ENCODE peak calls at places on chromosomes 13 and 19, in four cellular contexts. F is stimulated activated naive B cell treated with anti-CD40 and anti-IgM and Interleukin-4, amounts not matched to agents 10 μg/mL and 1 μg/mL and 100 μg/mL, for 72 hours; D is CD4-positive, alpha-beta memory T cell; Z is caudate nucleus. R is an unnamed sample.

GRCh38 chr19:45553464-45553863 is 31.1 kb downstream of the OPA3 start:
- DNase-seq in F (no peak), D (no peak), Z (no peak), R (no peak)

GRCh38 chr19:8097198-8097597 is 44.6 kb downstream of the CCL25 start:
- DNase-seq in F (no peak), D (no peak), Z (no peak), R (no peak)

GRCh38 chr19:2478324-2478755 is 2.4 kb downstream of the GADD45B start:
- DNase-seq in F (peak), D (peak), Z (no peak), R (no peak)

GRCh38 chr19:570315-570714 is 2.1 kb upstream of the BSG start:
- DNase-seq in F (no peak), D (no peak), Z (no peak), R (no peak)

GRCh38 chr13:29713841-29714240 is 118.4 kb upstream of the SLC7A1 start:
- DNase-seq in F (no peak), D (no peak), Z (no peak), R (no peak)

GRCh38 chr19:44496711-44497110 is 3.6 kb downstream of the ZNF180 start:
- DNase-seq in F (no peak), D (no peak), Z (no peak), R (no peak)

GRCh38 chr13:35917252-35917941 is 213.8 kb downstream of the DCLK1 start:
- DNase-seq in F (no peak), D (no peak), Z (no peak), R (no peak)

GRCh38 chr19:35045667-35046300 is 4.3 kb downstream of the HPN start:
- DNase-seq in F (peak), D (peak), Z (peak), R (peak)

GRCh38 chr19:7926021-7926726 is at the start of gene CTXN1:
- DNase-seq in F (no peak), D (peak), Z (peak), R (peak)

GRCh38 chr13:36126496-36126895 is 4.7 kb downstream of the DCLK1 start:
- DNase-seq in F (no peak), D (no peak), Z (no peak), R (no peak)

GRCh38 chr19:44747739-44748425 is 626 bp upstream of the BCL3 start:
- DNase-seq in F (peak), D (no peak), Z (no peak), R (no peak)

GRCh38 chr13:27599845-27600553 is 20.3 kb downstream of the LNX2 start:
- DNase-seq in F (no peak), D (no peak), Z (no peak), R (no peak)

GRCh38 chr19:1410136-1410786 is 2.9 kb downstream of the DAZAP1 start:
- DNase-seq in F (no peak), D (no peak), Z (no peak), R (no peak)

GRCh38 chr13:97435794-97436193 is 1.8 kb downstream of the RAP2A start:
- DNase-seq in F (no peak), D (no peak), Z (no peak), R (no peak)

GRCh38 chr13:112028481-112028880 is 38.5 kb upstream of the SOX1 start:
- DNase-seq in F (no peak), D (no peak), Z (no peak), R (no peak)

GRCh38 chr13:51818771-51819511 is 15.0 kb upstream of the DHRS12 start:
- DNase-seq in F (peak), D (no peak), Z (no peak), R (no peak)

GRCh38 chr19:10735741-10736140 is 17.9 kb downstream of the DNM2 start:
- DNase-seq in F (no peak), D (no peak), Z (no peak), R (no peak)

GRCh38 chr13:50357586-50358118 is 342.4 kb downstream of the KCNRG start:
- DNase-seq in F (no peak), D (no peak), Z (no peak), R (no peak)

GRCh38 chr19:43555185-43555770 is 20.0 kb downstream of the XRCC1 start:
- DNase-seq in F (peak), D (peak), Z (peak), R (peak)

GRCh38 chr19:56942749-56943148 is 102.2 kb upstream of the PEG3 start:
- DNase-seq in F (no peak), D (no peak), Z (no peak), R (no peak)

GRCh38 chr13:33785384-33785783 is 32.6 kb upstream of the RFC3 start:
- DNase-seq in F (no peak), D (no peak), Z (no peak), R (no peak)

GRCh38 chr13:46475586-46475991 is 77.4 kb upstream of the LRCH1 start:
- DNase-seq in F (no peak), D (no peak), Z (no peak), R (no peak)

GRCh38 chr13:69524459-69525155 is 583.0 kb upstream of the ATXN8OS start:
- DNase-seq in F (no peak), D (no peak), Z (no peak), R (no peak)

GRCh38 chr13:51704399-51705306 is 99.3 kb downstream of the DHRS12 start:
- DNase-seq in F (no peak), D (no peak), Z (no peak), R (no peak)

GRCh38 chr13:43087960-43088580 is 64.7 kb downstream of the DNAJC15 start:
- DNase-seq in F (no peak), D (no peak), Z (no peak), R (no peak)

GRCh38 chr13:19960673-19961015 is 2.1 kb downstream of the ZMYM2 start:
- DNase-seq in F (no peak), D (no peak), Z (no peak), R (no peak)

GRCh38 chr13:42478531-42479156 is 95.3 kb upstream of the TNFSF11 start:
- DNase-seq in F (no peak), D (peak), Z (no peak), R (no peak)

GRCh38 chr13:102870677-102871415 is 25.0 kb downstream of the ERCC5 start:
- DNase-seq in F (no peak), D (peak), Z (peak), R (peak)

R was measured in frontal cortex.